ENCODE peak calls at places on chromosomes 11 and 22, in six cellular contexts. D is fibroblast of lung, V is PC-3, A is neural progenitor cell, J is IMR-90, X is GM23338. W is an unnamed sample. For H4K20me1, the result is how much of the 10 kb centered on the place peaks cover.

GRCh38 chr22:18056161-18056666 is 21.6 kb upstream of the PEX26 start:
- DNase-seq in A (no peak), D (peak), J (peak), X (no peak), V (peak), W (peak)

GRCh38 chr22:46105494-46106278 is 44.6 kb upstream of the PPARA start:
- DNase-seq in J (peak), V (no peak), D (peak), X (no peak), A (no peak), W (peak)

GRCh38 chr11:122045181-122045586 is 70.8 kb downstream of the BLID start:
- DNase-seq in V (peak), J (peak), A (no peak), D (peak), X (no peak), W (peak)

GRCh38 chr11:128499613-128500213 is 87.6 kb downstream of the ETS1 start:
- DNase-seq in J (no peak), V (no peak), X (no peak), A (no peak), D (no peak), W (no peak)

GRCh38 chr22:36934940-36935610 is 21.6 kb downstream of the CSF2RB start:
- DNase-seq in D (no peak), X (no peak), J (no peak), V (no peak), A (no peak), W (no peak)

GRCh38 chr11:63444181-63444580 is 46.8 kb downstream of the PLAAT5 start:
- DNase-seq in V (peak), J (no peak), A (no peak), D (no peak), X (no peak), W (no peak)

GRCh38 chr11:95816037-95816436 is 25.7 kb downstream of the CEP57 start:
- DNase-seq in A (no peak), X (no peak), V (no peak), J (no peak), D (no peak), W (no peak)

GRCh38 chr11:128507936-128508335 is 79.4 kb downstream of the ETS1 start:
- DNase-seq in V (no peak), A (no peak), J (no peak), D (no peak), X (no peak), W (no peak)

GRCh38 chr11:107018902-107019493 is 722 bp upstream of the GUCY1A2 start:
- DNase-seq in V (peak), J (peak), D (peak), A (peak), X (peak), W (peak)

GRCh38 chr22:37369536-37369935 is 57.7 kb downstream of the ELFN2 start:
- DNase-seq in V (no peak), J (no peak), A (no peak), D (no peak), X (no peak), W (no peak)

GRCh38 chr11:77122576-77123212 is 5.4 kb upstream of the MYO7A start:
- DNase-seq in V (no peak), J (no peak), D (no peak), X (no peak), A (no peak), W (no peak)

GRCh38 chr11:9459573-9460321 is 1.1 kb upstream of the ZNF143 start:
- DNase-seq in D (peak), V (peak), X (peak), J (peak), A (no peak), W (peak)

GRCh38 chr11:97722065-97722464 is 1298.7 kb upstream of the CNTN5 start:
- DNase-seq in J (peak), A (no peak), X (no peak), V (peak), D (peak), W (peak)

GRCh38 chr11:114154271-114155047 is 94.9 kb downstream of the ZBTB16 start:
- DNase-seq in J (no peak), V (no peak), D (peak), X (no peak), A (no peak), W (peak)

GRCh38 chr11:59197990-59198389 is 14.7 kb downstream of the MPEG1 start:
- DNase-seq in V (no peak), X (no peak), A (no peak), D (peak), J (peak), W (peak)

GRCh38 chr11:118180300-118180703 is 3.9 kb upstream of the SCN2B start:
- DNase-seq in A (peak), J (no peak), V (no peak), X (peak), D (peak), W (no peak)

GRCh38 chr11:94058630-94059029 is 37.5 kb downstream of the HEPHL1 start:
- DNase-seq in D (no peak), V (peak), X (no peak), J (no peak), A (no peak), W (no peak)

GRCh38 chr11:2475151-2475918 is 30.5 kb downstream of the KCNQ1 start:
- DNase-seq in V (no peak), X (no peak), D (no peak), A (no peak), J (no peak), W (no peak)

GRCh38 chr22:20268350-20269012 is 363 bp upstream of the RTN4R start:
- DNase-seq in V (peak), A (peak), D (peak), J (peak), X (peak), W (peak)

GRCh38 chr11:57302489-57302888 is 22.3 kb downstream of the TNKS1BP1 start:
- DNase-seq in A (no peak), X (no peak), J (no peak), V (no peak), D (no peak), W (peak)

GRCh38 chr11:62012451-62013265 is 45.2 kb upstream of the FTH1 start:
- DNase-seq in V (peak), D (peak), X (no peak), J (peak), A (no peak), W (no peak)

GRCh38 chr11:83132191-83132590 is 24.7 kb upstream of the PCF11 start:
- DNase-seq in J (no peak), A (no peak), X (no peak), D (no peak), V (peak), W (no peak)

GRCh38 chr22:38202437-38203089 is 769 bp downstream of the MAFF start:
- DNase-seq in V (peak), D (peak), A (peak), X (peak), J (peak), W (peak)

GRCh38 chr22:28479912-28480311 is 199.7 kb downstream of the TTC28 start:
- DNase-seq in D (peak), A (no peak), J (peak), X (no peak), V (no peak), W (peak)

GRCh38 chr11:93330446-93330984 is at the start of gene DEUP1:
- DNase-seq in V (peak), J (no peak), X (peak), D (peak), A (peak), W (peak)

GRCh38 chr22:17436382-17436951 is 67.2 kb downstream of the CECR2 start:
- DNase-seq in D (peak), J (no peak), V (no peak), X (peak), A (peak), W (no peak)

GRCh38 chr11:117978982-117979381 is 7.2 kb upstream of the IL10RA start:
- DNase-seq in X (no peak), D (no peak), V (no peak), A (no peak), J (no peak), W (no peak)

DNA sequence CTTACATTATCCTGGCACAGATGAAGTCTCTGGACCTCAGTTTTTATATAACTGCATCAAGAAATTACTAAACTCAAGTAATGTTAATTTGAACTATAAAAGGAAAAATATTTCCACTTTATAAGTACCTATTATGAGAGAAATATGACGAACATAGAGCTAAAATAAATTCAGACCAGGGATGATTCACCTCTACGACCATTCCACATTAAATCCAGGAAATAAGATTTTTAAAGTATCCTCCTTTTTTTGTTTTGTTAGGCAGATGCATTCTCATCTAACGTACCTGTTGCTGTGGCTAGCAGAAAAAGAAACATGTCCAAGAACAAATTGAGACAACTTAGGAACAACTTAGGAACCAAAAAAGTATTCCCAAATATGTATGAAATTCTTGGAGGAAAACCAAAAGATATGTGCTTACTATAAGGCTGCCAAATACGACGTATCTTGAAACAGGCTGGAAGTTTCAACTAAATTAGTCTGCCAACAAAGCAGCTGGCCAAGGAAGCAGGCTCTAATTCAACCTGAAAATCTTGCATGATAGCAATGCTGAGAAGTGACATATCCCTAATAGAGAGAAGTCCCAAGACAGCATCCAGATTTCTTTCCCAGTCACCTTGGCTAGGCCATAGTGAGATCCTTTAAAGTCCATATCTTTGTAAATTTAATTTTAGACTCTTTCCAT is 15.7 kb downstream of the SPTY2D1 start:
- DNase-seq in J (peak), X (no peak), V (no peak), D (peak), A (no peak), W (peak)
- H4K20me1 ChIP-seq in J (half or more), X (under half), V (under half), D (under half), A (under half), W (under half)

DNA sequence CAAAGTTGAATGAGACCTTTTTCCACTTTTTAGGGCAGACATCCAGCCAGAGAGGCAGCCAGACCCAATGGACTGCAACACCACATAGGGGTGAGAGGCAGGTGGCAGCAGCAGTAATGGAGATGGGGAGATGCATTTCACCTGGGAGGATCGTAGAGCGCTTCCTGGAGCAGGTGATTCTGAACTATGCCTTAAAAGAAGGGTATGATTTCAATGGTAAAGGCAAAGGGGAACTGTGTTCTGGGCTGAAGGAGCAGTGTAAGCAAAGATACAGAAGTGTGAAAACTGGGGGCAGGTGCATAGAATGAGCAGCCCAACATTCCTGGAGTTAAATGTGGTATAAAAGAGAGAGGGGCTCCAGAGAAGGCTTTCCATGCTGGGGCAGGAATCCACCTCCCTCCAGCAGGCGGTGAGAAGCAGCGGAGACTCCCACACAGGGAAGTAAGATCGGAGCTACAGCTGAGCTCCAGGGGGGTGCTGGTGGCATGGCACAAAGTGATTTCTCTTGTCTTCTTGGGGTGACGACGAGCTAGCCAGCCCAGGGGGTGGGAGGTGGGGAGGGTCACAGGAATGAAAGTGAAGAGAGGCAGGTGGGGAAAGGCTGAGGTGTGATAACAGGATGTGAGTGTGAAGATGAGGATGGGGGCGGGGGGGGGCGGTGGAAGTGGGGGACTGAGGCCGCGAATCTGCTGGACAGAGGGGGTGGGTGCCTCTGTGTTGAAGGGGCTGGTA is 4.3 kb upstream of the SERHL2 start:
- DNase-seq in X (peak), A (no peak), J (no peak), V (no peak), D (no peak), W (peak)
- TF ChIP-seq CTCF in X (no peak), A (no peak), J (no peak), V (no peak), D (no peak), W (no peak)

DNA sequence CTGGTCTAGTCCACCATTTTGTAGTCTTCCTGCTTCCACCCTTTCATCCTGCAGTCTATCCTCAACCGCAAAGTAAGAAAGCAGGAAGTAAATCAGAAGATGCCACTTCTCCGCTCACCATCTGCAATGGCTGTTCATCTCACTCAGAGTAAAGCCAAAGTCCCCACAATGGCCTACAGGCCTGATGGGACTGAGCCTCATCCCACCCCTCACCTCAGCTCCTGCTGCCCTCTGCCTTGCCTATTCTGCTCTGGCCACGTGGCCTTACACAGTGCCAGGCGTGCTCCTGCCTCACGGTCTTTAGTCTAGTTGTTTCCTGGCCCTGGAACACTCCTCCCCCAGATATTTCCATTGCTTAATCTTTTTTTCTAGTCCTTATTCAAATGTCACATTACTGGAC is 95.5 kb downstream of the USP35 start:
- DNase-seq in J (no peak), X (no peak), A (no peak), D (no peak), V (no peak), W (no peak)
- H3K27ac ChIP-seq in J (no peak), X (no peak), A (no peak), D (no peak), V (no peak), W (no peak)

DNA sequence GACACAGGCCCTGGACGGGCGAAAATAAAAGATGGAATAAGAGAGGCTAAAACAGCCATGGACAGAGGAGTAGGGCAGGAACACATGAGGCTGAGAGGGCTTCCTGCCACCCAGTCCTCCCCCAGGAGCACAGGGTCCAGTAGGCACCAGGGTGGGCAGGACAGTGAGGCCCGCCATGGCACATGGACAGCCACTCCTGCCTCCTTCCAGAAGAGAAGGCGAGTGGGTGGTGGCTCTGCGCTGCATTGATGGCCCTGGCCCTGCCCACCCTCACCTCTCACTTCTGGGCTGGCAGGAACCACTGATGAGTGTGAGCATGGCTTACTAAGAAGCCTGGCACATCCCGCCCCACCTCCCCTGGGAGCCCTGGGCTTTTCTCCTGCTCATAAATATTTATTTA is 51.2 kb downstream of the TPBGL start:
- DNase-seq in V (no peak), X (no peak), D (no peak), A (no peak), J (no peak), W (no peak)
- H4K20me1 ChIP-seq in V (under half), X (under half), D (under half), A (under half), J (under half), W (under half)

DNA sequence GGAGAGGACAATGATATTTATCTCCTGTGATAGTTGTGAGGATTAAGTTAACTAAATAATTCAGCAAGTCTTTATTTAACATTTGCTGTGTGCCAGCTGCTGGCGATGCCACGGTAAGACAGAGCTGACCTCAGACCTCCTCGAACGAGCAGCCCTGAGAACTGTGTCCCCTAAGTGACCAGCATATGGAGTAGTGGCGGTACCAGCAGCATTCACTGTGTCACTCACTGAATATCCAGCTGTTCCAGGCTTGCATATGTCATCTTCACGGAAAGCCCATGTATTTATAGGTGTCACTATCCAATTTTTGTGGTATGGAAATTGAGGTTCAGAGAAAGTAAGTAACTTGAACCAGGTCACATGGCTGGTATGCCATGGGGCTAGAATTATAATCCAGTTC is 49.6 kb upstream of the MYO18B start:
- DNase-seq in V (no peak), A (no peak), D (no peak), X (no peak), J (no peak), W (no peak)
- TF ChIP-seq CTCF in V (no peak), A (no peak), D (no peak), X (no peak), J (no peak), W (no peak)

GRCh38 chr11:60867871-60868681 is 734 bp downstream of the ZP1 start:
- DNase-seq in A (no peak), V (no peak), D (no peak), J (no peak), X (no peak), W (no peak)
- H3K27ac ChIP-seq in A (no peak), V (no peak), D (no peak), J (no peak), X (no peak), W (no peak)

DNA sequence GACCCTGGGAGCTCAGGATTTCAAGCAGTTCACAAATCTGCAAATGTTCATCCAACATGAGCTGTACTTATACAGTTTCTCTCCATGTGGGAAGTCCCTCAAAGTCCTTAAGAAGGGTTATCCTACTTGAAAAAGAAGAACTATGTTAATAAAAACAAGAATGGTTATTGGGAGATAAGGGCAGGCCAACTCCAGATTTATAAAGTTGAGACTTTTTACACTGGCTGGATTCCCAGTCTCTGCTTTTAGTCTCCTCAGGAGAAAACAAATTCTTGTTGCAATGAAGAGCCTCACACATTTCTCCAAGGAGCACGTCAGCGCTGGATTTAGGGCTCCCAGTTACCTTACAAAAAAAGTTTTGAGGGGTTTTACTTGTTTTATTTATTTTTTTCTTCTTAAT is 34.1 kb upstream of the CTTN start:
- DNase-seq in A (no peak), X (no peak), J (peak), V (no peak), D (no peak), W (peak)
- H4K20me1 ChIP-seq in A (under half), X (under half), J (under half), V (under half), D (under half), W (under half)

DNA sequence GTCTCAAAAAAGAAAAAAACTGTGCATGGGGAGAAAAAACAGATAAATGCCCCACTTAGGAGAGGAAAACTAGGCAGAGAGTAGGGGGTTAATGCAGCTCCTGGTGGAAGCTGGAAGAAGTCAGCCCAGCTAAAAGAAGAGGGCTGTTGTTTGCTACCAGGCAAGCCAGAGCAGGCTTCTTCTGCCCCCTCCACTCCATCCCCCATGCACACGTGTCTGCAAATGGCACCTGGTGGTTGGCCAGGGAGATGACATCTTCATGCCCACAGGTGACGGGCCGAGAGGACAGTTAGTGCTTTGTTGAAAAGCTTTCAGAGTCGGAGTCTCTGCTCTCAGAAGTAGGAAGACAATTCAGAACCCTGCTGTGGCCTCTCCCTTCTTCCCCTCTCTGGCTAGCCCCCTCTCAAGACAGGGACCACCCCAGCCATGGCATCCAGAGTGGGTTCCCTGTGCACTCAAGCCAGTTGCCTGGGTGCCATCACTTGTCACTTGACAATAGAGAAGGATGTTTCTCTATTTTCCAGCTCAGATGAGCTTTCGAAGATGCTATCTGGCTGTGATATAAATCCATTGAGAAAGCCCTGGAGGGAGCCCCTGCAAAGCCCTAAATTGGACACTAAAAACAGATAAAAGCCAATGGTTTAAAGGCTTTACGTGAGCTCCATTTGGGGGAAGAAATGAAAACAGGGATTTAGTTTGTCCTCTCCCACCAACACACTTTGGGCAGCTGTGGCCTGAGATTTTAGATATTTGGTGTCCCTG is 142.0 kb downstream of the TRIM29 start:
- DNase-seq in V (no peak), J (no peak), A (no peak), D (no peak), X (no peak), W (no peak)
- TF ChIP-seq CTCF in V (no peak), J (no peak), A (peak), D (no peak), X (no peak), W (no peak)